ENCODE peak calls at places on chromosomes 4 and X, in eight cellular contexts. S is GM06990, Y is BJ, A is fibroblast of mammary gland, U is nephron progenitor cell, O is esophagus squamous epithelium, E is neural progenitor cell, N is upper lobe of left lung. D is an unnamed sample.

GRCh38 chrX:51332188-51332942 is at the start of gene NUDT10:
- DNase-seq in S (peak), Y (no peak), A (peak), U (peak), O (no peak), E (peak), N (peak), D (peak)

GRCh38 chrX:38220936-38221386 is 290 bp upstream of the SRPX start:
- DNase-seq in S (no peak), Y (no peak), A (peak), U (no peak), O (no peak), E (no peak), N (no peak), D (no peak)

GRCh38 chrX:9745417-9746115 is 20.1 kb downstream of the GPR143 start:
- DNase-seq in S (no peak), Y (no peak), A (no peak), U (no peak), O (no peak), E (no peak), N (no peak), D (peak)

GRCh38 chrX:104166735-104167436 is 633 bp downstream of the FAM199X start:
- DNase-seq in S (no peak), Y (no peak), A (no peak), U (peak), O (no peak), E (no peak), N (no peak), D (no peak)

GRCh38 chr4:102868153-102868781 is 525 bp upstream of the CISD2 start:
- DNase-seq in S (no peak), Y (no peak), A (no peak), U (peak), O (no peak), E (no peak), N (no peak), D (peak)

GRCh38 chrX:26889574-26889973 is 573.6 kb downstream of the PPP4R3C start:
- DNase-seq in S (no peak), Y (no peak), A (no peak), U (no peak), O (no peak), E (no peak), N (no peak), D (no peak)

GRCh38 chr4:100679926-100680325 is 162.1 kb upstream of the EMCN start:
- DNase-seq in S (no peak), Y (no peak), A (no peak), U (no peak), O (no peak), E (no peak), N (no peak), D (no peak)

GRCh38 chr4:119139822-119140252 is 4.2 kb downstream of the MYOZ2 start:
- DNase-seq in S (no peak), Y (no peak), A (no peak), U (no peak), O (no peak), E (no peak), N (no peak), D (no peak)

GRCh38 chrX:153968754-153969124 is 2.9 kb downstream of the HCFC1 start:
- DNase-seq in S (no peak), Y (no peak), A (no peak), U (peak), O (no peak), E (peak), N (peak), D (no peak)

GRCh38 chrX:106208154-106208553 is 40.0 kb downstream of the PWWP3B start:
- DNase-seq in S (no peak), Y (no peak), A (no peak), U (no peak), O (no peak), E (no peak), N (no peak), D (no peak)

GRCh38 chr4:108255203-108255747 is 86.5 kb upstream of the LEF1 start:
- DNase-seq in S (no peak), Y (no peak), A (no peak), U (no peak), O (no peak), E (no peak), N (no peak), D (no peak)

GRCh38 chr4:77185681-77186080 is 28.7 kb downstream of the CCNG2 start:
- DNase-seq in S (no peak), Y (no peak), A (no peak), U (no peak), O (no peak), E (no peak), N (no peak), D (no peak)

GRCh38 chrX:47143894-47144625 is 442 bp downstream of the NDUFB11 start:
- DNase-seq in S (no peak), Y (peak), A (peak), U (no peak), O (no peak), E (peak), N (peak), D (peak)

GRCh38 chr4:146916479-146917076 is 29.1 kb downstream of the TTC29 start:
- DNase-seq in S (peak), Y (peak), A (peak), U (peak), O (no peak), E (peak), N (no peak), D (peak)

GRCh38 chrX:115058276-115058675 is 40.9 kb upstream of the IL13RA2 start:
- DNase-seq in S (no peak), Y (peak), A (peak), U (no peak), O (no peak), E (no peak), N (no peak), D (no peak)

GRCh38 chrX:49106930-49107329 is 16.6 kb downstream of the GPKOW start:
- DNase-seq in S (no peak), Y (no peak), A (peak), U (peak), O (no peak), E (peak), N (peak), D (peak)

GRCh38 chr4:166501941-166502382 is 628.9 kb downstream of the TLL1 start:
- DNase-seq in S (peak), Y (no peak), A (peak), U (peak), O (no peak), E (peak), N (peak), D (peak)

GRCh38 chr4:157128395-157128794 is 52.4 kb downstream of the GLRB start:
- DNase-seq in S (no peak), Y (no peak), A (peak), U (no peak), O (no peak), E (no peak), N (no peak), D (no peak)

GRCh38 chr4:1376391-1376840 is 29.4 kb downstream of the UVSSA start:
- DNase-seq in S (no peak), Y (no peak), A (no peak), U (no peak), O (no peak), E (no peak), N (no peak), D (no peak)

GRCh38 chrX:154486396-154487207 is at the start of gene UBL4A:
- DNase-seq in S (peak), Y (no peak), A (peak), U (peak), O (no peak), E (peak), N (peak), D (peak)

GRCh38 chr4:160299177-160299576 is 1196.3 kb downstream of the RAPGEF2 start:
- DNase-seq in S (no peak), Y (no peak), A (no peak), U (no peak), O (no peak), E (no peak), N (no peak), D (no peak)

GRCh38 chrX:119880552-119881437 is 9.2 kb downstream of the NDUFA1 start:
- DNase-seq in S (peak), Y (no peak), A (peak), U (peak), O (no peak), E (peak), N (no peak), D (peak)

GRCh38 chr4:73459048-73459421 is 22.5 kb upstream of the AFM start:
- DNase-seq in S (no peak), Y (no peak), A (no peak), U (no peak), O (no peak), E (no peak), N (no peak), D (no peak)

GRCh38 chr4:103915224-103915869 is 195.6 kb upstream of the TACR3 start:
- DNase-seq in S (peak), Y (no peak), A (peak), U (no peak), O (no peak), E (peak), N (no peak), D (no peak)
- TF ChIP-seq CTCF in S (peak), Y (peak), A (peak), U (peak), O (no peak), E (peak), N (peak), D (peak)

DNA sequence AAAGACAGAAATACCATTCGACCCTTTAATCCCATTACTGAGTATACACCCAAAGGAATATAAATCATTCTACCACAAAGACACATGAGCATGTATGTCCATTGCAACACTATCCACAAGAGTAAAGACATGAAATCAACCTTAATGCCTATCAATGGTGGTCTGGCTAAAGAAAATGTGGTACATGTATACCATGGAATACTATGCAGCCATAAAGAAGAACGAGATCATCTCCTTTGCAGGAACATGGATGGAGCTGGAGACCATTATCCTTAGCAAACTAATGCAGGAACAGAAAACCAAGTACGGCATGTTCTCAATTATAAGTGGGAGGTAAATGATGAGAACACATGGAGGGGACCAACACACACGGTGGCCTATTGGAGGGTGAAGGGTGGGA is 7.9 kb downstream of the SCLT1 start:
- DNase-seq in S (no peak), Y (no peak), A (no peak), U (no peak), O (no peak), E (no peak), N (no peak), D (no peak)
- TF ChIP-seq CTCF in S (no peak), Y (no peak), A (no peak), U (no peak), O (no peak), E (no peak), N (no peak), D (no peak)

GRCh38 chr4:152780267-152780811 is 585 bp downstream of the ARFIP1 start:
- DNase-seq in S (no peak), Y (peak), A (peak), U (peak), O (no peak), E (peak), N (no peak), D (peak)

GRCh38 chr4:152779513-152780266 is at the start of the genes ARFIP1 and TIGD4:
- DNase-seq in S (peak), Y (peak), A (peak), U (peak), O (peak), E (peak), N (peak), D (peak)

GRCh38 chr4:152776352-152776751 is 3.2 kb downstream of the TIGD4 start:
- DNase-seq in S (no peak), Y (no peak), A (peak), U (no peak), O (no peak), E (no peak), N (no peak), D (no peak)

GRCh38 chr4:152778656-152779512 is 646 bp downstream of the TIGD4 start:
- DNase-seq in S (no peak), Y (no peak), A (peak), U (peak), O (no peak), E (peak), N (peak), D (peak)

GRCh38 chr4:152777488-152777887 is 2.0 kb downstream of the TIGD4 start:
- DNase-seq in S (no peak), Y (no peak), A (no peak), U (no peak), O (no peak), E (no peak), N (no peak), D (no peak)
- TF ChIP-seq CTCF in S (no peak), Y (no peak), A (no peak), U (no peak), O (no peak), E (no peak), N (no peak), D (no peak)

GRCh38 chr4:159193256-159193655 is 90.4 kb downstream of the RAPGEF2 start:
- DNase-seq in S (no peak), Y (no peak), A (no peak), U (no peak), O (no peak), E (no peak), N (no peak), D (no peak)

GRCh38 chr4:159188646-159189045 is 85.8 kb downstream of the RAPGEF2 start:
- DNase-seq in S (no peak), Y (no peak), A (no peak), U (no peak), O (no peak), E (no peak), N (no peak), D (no peak)

GRCh38 chr4:159190646-159191045 is 87.8 kb downstream of the RAPGEF2 start:
- DNase-seq in S (no peak), Y (no peak), A (no peak), U (no peak), O (no peak), E (no peak), N (no peak), D (no peak)

GRCh38 chr4:159195400-159195799 is 92.5 kb downstream of the RAPGEF2 start:
- DNase-seq in S (no peak), Y (no peak), A (no peak), U (no peak), O (no peak), E (no peak), N (no peak), D (no peak)

DNA sequence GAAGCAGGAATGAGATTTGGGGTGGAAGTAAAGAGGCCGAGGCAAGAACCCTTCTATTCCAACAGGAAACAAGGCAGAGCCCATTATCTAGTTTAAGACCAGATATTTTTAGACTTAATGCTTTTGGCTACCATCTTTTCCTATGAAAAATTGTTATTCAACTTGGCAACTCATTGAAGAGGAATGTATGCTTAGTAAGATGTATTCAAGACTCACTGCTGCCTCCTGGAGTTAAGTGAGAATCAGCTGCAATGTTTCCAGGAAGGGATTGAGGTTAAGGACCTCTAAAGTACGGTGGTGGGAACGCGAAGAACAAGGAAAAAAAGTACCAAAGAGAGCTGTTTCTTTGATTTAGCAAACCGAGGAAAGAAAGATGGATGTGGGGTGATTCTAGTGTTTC is 89.1 kb downstream of the RAPGEF2 start:
- DNase-seq in S (no peak), Y (no peak), A (peak), U (no peak), O (no peak), E (peak), N (no peak), D (no peak)
- TF ChIP-seq CTCF in S (peak), Y (peak), A (peak), U (peak), O (no peak), E (peak), N (no peak), D (peak)

GRCh38 chr4:26323807-26324206 is 3.0 kb downstream of the RBPJ start:
- DNase-seq in S (no peak), Y (no peak), A (peak), U (no peak), O (no peak), E (no peak), N (no peak), D (no peak)
- TF ChIP-seq CTCF in S (no peak), Y (peak), A (peak), U (no peak), O (no peak), E (no peak), N (no peak), D (no peak)

GRCh38 chr4:84647307-84647884 is 64.5 kb downstream of the CDS1 start:
- DNase-seq in S (no peak), Y (no peak), A (peak), U (no peak), O (no peak), E (peak), N (no peak), D (no peak)
- TF ChIP-seq CTCF in S (no peak), Y (no peak), A (no peak), U (no peak), O (no peak), E (no peak), N (no peak), D (no peak)

GRCh38 chr4:39406763-39407583 is at the start of gene KLB:
- DNase-seq in S (no peak), Y (no peak), A (peak), U (no peak), O (no peak), E (no peak), N (no peak), D (no peak)

GRCh38 chr4:39407584-39407885 is 805 bp downstream of the KLB start:
- DNase-seq in S (no peak), Y (no peak), A (no peak), U (no peak), O (no peak), E (no peak), N (no peak), D (no peak)

GRCh38 chr4:39415678-39416283 is 9.1 kb downstream of the KLB start:
- DNase-seq in S (no peak), Y (no peak), A (peak), U (no peak), O (no peak), E (no peak), N (no peak), D (no peak)

DNA sequence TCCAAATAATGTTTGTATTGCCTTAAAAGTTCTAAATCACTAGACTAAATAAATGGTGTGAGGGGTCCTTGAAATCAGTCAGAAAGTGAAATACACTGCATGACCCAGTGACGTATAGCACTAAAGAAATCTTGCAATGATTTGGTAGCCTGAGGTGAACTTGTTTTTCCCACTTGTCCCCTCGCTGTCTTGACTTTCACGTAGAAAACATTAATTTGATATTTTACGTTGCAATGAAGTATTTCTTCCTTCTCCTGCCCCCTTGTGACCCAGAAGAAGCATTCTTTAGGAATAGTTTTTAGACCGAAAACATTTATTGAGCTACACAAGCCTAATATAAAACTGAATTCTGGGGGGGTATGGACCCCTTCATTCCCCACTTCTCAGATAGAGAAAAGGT is 3.7 kb downstream of the KLB start:
- DNase-seq in S (no peak), Y (no peak), A (peak), U (no peak), O (no peak), E (no peak), N (no peak), D (no peak)
- TF ChIP-seq CTCF in S (peak), Y (peak), A (peak), U (no peak), O (no peak), E (peak), N (no peak), D (no peak)

GRCh38 chrX:29902004-29902403 is 313.4 kb upstream of the MAGEB2 start:
- DNase-seq in S (no peak), Y (no peak), A (no peak), U (no peak), O (no peak), E (no peak), N (no peak), D (no peak)

DNA sequence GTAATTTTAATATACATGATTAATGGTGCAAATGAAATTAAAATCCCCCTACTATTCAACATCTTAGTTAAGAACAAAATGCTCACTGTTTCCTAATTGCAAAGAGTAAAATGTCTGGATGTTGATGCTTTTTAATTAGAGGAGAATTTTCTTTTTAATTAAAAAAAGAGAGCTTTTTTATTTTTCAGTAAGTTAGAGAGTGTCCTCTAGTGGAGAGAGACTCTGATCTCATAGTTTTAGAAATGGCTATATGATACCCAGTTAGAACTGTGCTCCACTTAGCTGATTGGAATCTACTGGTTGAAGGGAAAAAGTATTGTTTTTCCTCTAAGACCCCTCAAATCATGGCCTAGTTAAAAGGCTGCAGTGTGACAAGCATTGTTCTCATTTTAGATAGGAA is 312.0 kb upstream of the MAGEB2 start:
- DNase-seq in S (no peak), Y (no peak), A (peak), U (no peak), O (no peak), E (no peak), N (no peak), D (no peak)
- TF ChIP-seq CTCF in S (peak), Y (peak), A (peak), U (peak), O (no peak), E (peak), N (no peak), D (no peak)

GRCh38 chr4:122914292-122914904 is 8.0 kb downstream of the NUDT6 start:
- DNase-seq in S (peak), Y (no peak), A (peak), U (no peak), O (no peak), E (no peak), N (no peak), D (peak)
- TF ChIP-seq CTCF in S (peak), Y (peak), A (peak), U (no peak), O (no peak), E (no peak), N (no peak), D (peak)

D was measured in endothelial cell.